ENCODE peak calls at places on chromosomes 16 and 17, in seven cellular contexts. O is mammary epithelial cell, T is IMR-90, B is GM12878, V is neural progenitor cell, Z is K562, L is PC-3. D is an unnamed sample.

GRCh38 chr16:12874135-12874534 is 27.3 kb upstream of the SHISA9 start:
- DNase-seq in O (peak), T (peak), B (no peak), V (no peak), Z (no peak), L (peak), D (no peak)

GRCh38 chr16:26651464-26651863 is 415.3 kb upstream of the C16orf82 start:
- DNase-seq in O (no peak), T (no peak), B (no peak), V (no peak), Z (no peak), L (no peak), D (no peak)

GRCh38 chr16:23128056-23128455 is 21.2 kb downstream of the USP31 start:
- DNase-seq in O (peak), T (no peak), B (no peak), V (no peak), Z (no peak), L (no peak), D (no peak)

GRCh38 chr17:47009759-47010594 is 30.9 kb upstream of the RPRML start:
- DNase-seq in O (no peak), T (no peak), B (no peak), V (no peak), Z (no peak), L (peak), D (no peak)

GRCh38 chr17:58382108-58382884 is 30.3 kb upstream of the SUPT4H1 start:
- DNase-seq in O (no peak), T (no peak), B (peak), V (no peak), Z (no peak), L (no peak), D (no peak)

GRCh38 chr17:75428775-75429469 is 23.4 kb upstream of the GRB2 start:
- DNase-seq in O (peak), T (peak), B (no peak), V (no peak), Z (no peak), L (peak), D (no peak)

GRCh38 chr16:50789757-50790156 is 47.9 kb downstream of the CYLD start:
- DNase-seq in O (no peak), T (no peak), B (no peak), V (no peak), Z (no peak), L (no peak), D (no peak)

GRCh38 chr17:48001187-48001586 is 30.3 kb downstream of the CDK5RAP3 start:
- DNase-seq in O (no peak), T (peak), B (no peak), V (no peak), Z (no peak), L (no peak), D (no peak)

GRCh38 chr17:63622571-63623390 is 564 bp downstream of the MAP3K3 start:
- DNase-seq in O (peak), T (peak), B (no peak), V (peak), Z (peak), L (peak), D (peak)

GRCh38 chr16:57284952-57285263 is 436 bp upstream of the PLLP start:
- DNase-seq in O (no peak), T (no peak), B (no peak), V (no peak), Z (no peak), L (no peak), D (no peak)

GRCh38 chr16:23514381-23515152 is 4.3 kb upstream of the GGA2 start:
- DNase-seq in O (no peak), T (no peak), B (no peak), V (no peak), Z (no peak), L (no peak), D (no peak)

GRCh38 chr17:80622170-80622466 is 77.5 kb downstream of the RPTOR start:
- DNase-seq in O (no peak), T (no peak), B (no peak), V (no peak), Z (no peak), L (no peak), D (no peak)

GRCh38 chr17:80619535-80620235 is 75.0 kb downstream of the RPTOR start:
- DNase-seq in O (peak), T (peak), B (no peak), V (no peak), Z (no peak), L (peak), D (no peak)

GRCh38 chr17:80624864-80625263 is 80.2 kb downstream of the RPTOR start:
- DNase-seq in O (no peak), T (no peak), B (no peak), V (no peak), Z (no peak), L (no peak), D (no peak)

GRCh38 chr17:80618304-80618703 is 73.7 kb downstream of the RPTOR start:
- DNase-seq in O (no peak), T (no peak), B (no peak), V (no peak), Z (no peak), L (no peak), D (no peak)

GRCh38 chr17:80621335-80622169 is 76.9 kb downstream of the RPTOR start:
- DNase-seq in O (no peak), T (no peak), B (no peak), V (peak), Z (no peak), L (no peak), D (no peak)
- H3K9ac ChIP-seq in O (no peak), T (no peak), B (no peak), V (no peak), Z (no peak), L (no peak), D (no peak)

GRCh38 chr17:8314797-8315739 is 5.0 kb downstream of the ARHGEF15 start:
- DNase-seq in O (peak), T (no peak), B (no peak), V (peak), Z (no peak), L (no peak), D (no peak)

GRCh38 chr17:8312726-8313600 is 2.9 kb downstream of the ARHGEF15 start:
- DNase-seq in O (no peak), T (no peak), B (no peak), V (no peak), Z (no peak), L (no peak), D (no peak)

GRCh38 chr17:8312251-8312650 is 2.2 kb downstream of the ARHGEF15 start:
- DNase-seq in O (no peak), T (no peak), B (no peak), V (no peak), Z (no peak), L (no peak), D (no peak)

GRCh38 chr17:8311131-8311790 is 1.2 kb downstream of the ARHGEF15 start:
- DNase-seq in O (no peak), T (no peak), B (no peak), V (no peak), Z (no peak), L (no peak), D (no peak)

GRCh38 chr17:8310601-8311123 is 621 bp downstream of the ARHGEF15 start:
- DNase-seq in O (no peak), T (no peak), B (no peak), V (no peak), Z (no peak), L (no peak), D (no peak)
- H3K4me3 ChIP-seq in O (no peak), T (no peak), B (no peak), V (no peak), Z (no peak), L (no peak), D (no peak)

GRCh38 chr17:40318835-40319332 is 9.9 kb downstream of the RARA start:
- DNase-seq in O (no peak), T (no peak), B (no peak), V (no peak), Z (no peak), L (no peak), D (peak)
- TF ChIP-seq CTCF in O (peak), T (peak), B (no peak), V (no peak), Z (peak), L (no peak), D (no peak)

GRCh38 chr17:62309381-62309780 is 71.0 kb upstream of the EFCAB3 start:
- DNase-seq in O (peak), T (no peak), B (no peak), V (no peak), Z (no peak), L (no peak), D (no peak)
- H3K9ac ChIP-seq in O (no peak), T (no peak), B (no peak), V (no peak), Z (no peak), L (no peak), D (no peak)

GRCh38 chr17:5864910-5865657 is 205.1 kb upstream of the WSCD1 start:
- DNase-seq in O (no peak), T (no peak), B (no peak), V (no peak), Z (no peak), L (no peak), D (no peak)
- H3K4me3 ChIP-seq in O (no peak), T (no peak), B (no peak), V (no peak), Z (no peak), L (no peak), D (no peak)

GRCh38 chr16:73186752-73187151 is 138.8 kb upstream of the ZFHX3 start:
- DNase-seq in O (no peak), T (no peak), B (no peak), V (no peak), Z (no peak), L (no peak), D (no peak)

GRCh38 chr16:73179671-73180370 is 131.9 kb upstream of the ZFHX3 start:
- DNase-seq in O (no peak), T (no peak), B (no peak), V (no peak), Z (no peak), L (no peak), D (no peak)

GRCh38 chr16:73185737-73186136 is 137.8 kb upstream of the ZFHX3 start:
- DNase-seq in O (no peak), T (no peak), B (no peak), V (no peak), Z (no peak), L (no peak), D (no peak)

GRCh38 chr16:73187163-73187562 is 139.2 kb upstream of the ZFHX3 start:
- DNase-seq in O (no peak), T (no peak), B (no peak), V (no peak), Z (no peak), L (no peak), D (no peak)

DNA sequence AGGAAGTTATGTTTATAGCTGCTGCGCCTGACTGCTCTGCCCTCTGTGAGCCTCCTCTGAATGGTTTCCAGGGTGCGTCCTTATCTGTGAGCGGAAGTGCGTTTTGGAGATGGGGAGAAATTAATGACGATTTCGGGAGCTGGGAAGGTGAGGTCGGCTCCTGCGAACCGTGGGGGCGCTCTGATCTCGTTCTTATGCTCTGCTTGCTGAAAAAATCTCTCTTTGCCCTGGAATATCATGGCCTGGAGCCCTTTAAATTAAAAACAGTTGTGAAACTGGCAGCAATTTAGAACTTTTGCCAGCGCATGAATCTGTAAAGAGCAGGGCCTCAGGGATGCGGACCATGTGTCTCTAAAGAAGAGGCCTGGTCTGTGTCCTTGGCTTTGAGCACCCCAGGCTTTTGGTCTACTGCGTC is 135.8 kb upstream of the ZFHX3 start:
- DNase-seq in O (no peak), T (no peak), B (no peak), V (no peak), Z (no peak), L (no peak), D (no peak)
- TF ChIP-seq CTCF in O (no peak), T (no peak), B (no peak), V (no peak), Z (no peak), L (no peak), D (no peak)

GRCh38 chr17:77407321-77408277 is 266.8 kb downstream of the SEC14L1 start:
- DNase-seq in O (peak), T (no peak), B (no peak), V (no peak), Z (no peak), L (no peak), D (no peak)

GRCh38 chr17:77408284-77408683 is 267.5 kb downstream of the SEC14L1 start:
- DNase-seq in O (no peak), T (no peak), B (no peak), V (no peak), Z (no peak), L (no peak), D (no peak)

GRCh38 chr17:77404812-77405581 is 264.2 kb downstream of the SEC14L1 start:
- DNase-seq in O (peak), T (peak), B (peak), V (no peak), Z (no peak), L (peak), D (peak)

GRCh38 chr17:77403854-77404253 is 263.1 kb downstream of the SEC14L1 start:
- DNase-seq in O (no peak), T (no peak), B (no peak), V (no peak), Z (no peak), L (no peak), D (no peak)

GRCh38 chr17:77405867-77406513 is 265.2 kb downstream of the SEC14L1 start:
- DNase-seq in O (no peak), T (no peak), B (no peak), V (no peak), Z (no peak), L (no peak), D (no peak)
- H3K9ac ChIP-seq in O (no peak), T (no peak), B (peak), V (no peak), Z (no peak), L (no peak), D (no peak)

GRCh38 chr17:17050346-17051345 is 8.4 kb downstream of the MPRIP start:
- DNase-seq in O (no peak), T (no peak), B (no peak), V (no peak), Z (no peak), L (no peak), D (no peak)

GRCh38 chr17:17051791-17052461 is 9.7 kb downstream of the MPRIP start:
- DNase-seq in O (no peak), T (peak), B (no peak), V (no peak), Z (no peak), L (no peak), D (peak)

GRCh38 chr17:17053446-17054379 is 11.5 kb downstream of the MPRIP start:
- DNase-seq in O (no peak), T (no peak), B (no peak), V (no peak), Z (no peak), L (no peak), D (no peak)

GRCh38 chr17:17052462-17053221 is 10.4 kb downstream of the MPRIP start:
- DNase-seq in O (no peak), T (no peak), B (no peak), V (no peak), Z (no peak), L (no peak), D (peak)

GRCh38 chr17:17051380-17051779 is 9.1 kb downstream of the MPRIP start:
- DNase-seq in O (no peak), T (no peak), B (no peak), V (no peak), Z (no peak), L (no peak), D (no peak)
- H3K4me3 ChIP-seq in O (no peak), T (no peak), B (no peak), V (no peak), Z (no peak), L (no peak), D (no peak)

GRCh38 chr16:1929105-1929504 is 10.9 kb upstream of the HS3ST6 start:
- DNase-seq in O (no peak), T (no peak), B (no peak), V (no peak), Z (peak), L (no peak), D (peak)

GRCh38 chr16:1929578-1930337 is 11.5 kb upstream of the HS3ST6 start:
- DNase-seq in O (peak), T (peak), B (no peak), V (peak), Z (peak), L (peak), D (peak)

GRCh38 chr16:1933097-1933661 is 9.8 kb downstream of the MSRB1 start:
- DNase-seq in O (no peak), T (no peak), B (no peak), V (no peak), Z (no peak), L (no peak), D (no peak)

GRCh38 chr16:1930338-1930720 is 12.1 kb upstream of the HS3ST6 start:
- DNase-seq in O (no peak), T (no peak), B (no peak), V (no peak), Z (no peak), L (no peak), D (no peak)

GRCh38 chr16:1932050-1933028 is 10.7 kb downstream of the MSRB1 start:
- DNase-seq in O (no peak), T (no peak), B (no peak), V (peak), Z (no peak), L (peak), D (peak)
- TF ChIP-seq CTCF in O (peak), T (peak), B (no peak), V (peak), Z (no peak), L (peak), D (peak)

D was measured in colonic mucosa.